ENCODE peak calls at places on chromosomes 1 and 21, in four cellular contexts. U is cardiac muscle cell, N is dorsolateral prefrontal cortex, W is tibial artery. B is an unnamed sample.

GRCh38 chr1:114379987-114380386 is 131.0 kb downstream of the TRIM33 start:
- DNase-seq in U (no peak), N (no peak), W (no peak), B (no peak)

GRCh38 chr1:240701412-240701811 is 89.5 kb upstream of the GREM2 start:
- DNase-seq in U (no peak), N (no peak), W (no peak), B (no peak)

GRCh38 chr1:99766378-99766800 is at the start of gene FRRS1:
- DNase-seq in U (peak), N (no peak), W (peak), B (peak)

GRCh38 chr1:168455764-168456163 is 88.0 kb downstream of the XCL2 start:
- DNase-seq in U (no peak), N (no peak), W (no peak), B (no peak)

GRCh38 chr1:66183386-66183785 is 350.6 kb upstream of the SGIP1 start:
- DNase-seq in U (no peak), N (no peak), W (no peak), B (no peak)

GRCh38 chr21:36069713-36070573 is at the start of gene CBR1:
- DNase-seq in U (peak), N (peak), W (peak), B (peak)

GRCh38 chr1:38789498-38790169 is 69.9 kb downstream of the RRAGC start:
- DNase-seq in U (peak), N (no peak), W (no peak), B (no peak)

GRCh38 chr1:32273389-32274208 is 18.3 kb upstream of the HDAC1 start:
- DNase-seq in U (no peak), N (no peak), W (no peak), B (peak)

GRCh38 chr1:151391079-151391563 is 8.3 kb upstream of the PSMB4 start:
- DNase-seq in U (no peak), N (no peak), W (no peak), B (no peak)

GRCh38 chr1:177854951-177855350 is 114.9 kb downstream of the SEC16B start:
- DNase-seq in U (no peak), N (no peak), W (no peak), B (no peak)

GRCh38 chr1:181390350-181391080 is 92.8 kb upstream of the CACNA1E start:
- DNase-seq in U (no peak), N (no peak), W (no peak), B (no peak)

GRCh38 chr21:40054403-40054802 is 187.2 kb downstream of the PCP4 start:
- DNase-seq in U (no peak), N (no peak), W (peak), B (no peak)

GRCh38 chr1:51833700-51834099 is 44.8 kb downstream of the NRDC start:
- DNase-seq in U (no peak), N (no peak), W (no peak), B (no peak)

GRCh38 chr1:154861607-154862094 is 8.4 kb downstream of the KCNN3 start:
- DNase-seq in U (no peak), N (no peak), W (no peak), B (no peak)

GRCh38 chr1:25616932-25617625 is 488 bp downstream of the MAN1C1 start:
- DNase-seq in U (peak), N (no peak), W (no peak), B (no peak)

GRCh38 chr1:64823691-64824476 is 79.0 kb downstream of the RAVER2 start:
- DNase-seq in U (peak), N (peak), W (peak), B (peak)

GRCh38 chr1:243562473-243562872 is 287.6 kb downstream of the AKT3 start:
- DNase-seq in U (peak), N (no peak), W (no peak), B (no peak)

DNA sequence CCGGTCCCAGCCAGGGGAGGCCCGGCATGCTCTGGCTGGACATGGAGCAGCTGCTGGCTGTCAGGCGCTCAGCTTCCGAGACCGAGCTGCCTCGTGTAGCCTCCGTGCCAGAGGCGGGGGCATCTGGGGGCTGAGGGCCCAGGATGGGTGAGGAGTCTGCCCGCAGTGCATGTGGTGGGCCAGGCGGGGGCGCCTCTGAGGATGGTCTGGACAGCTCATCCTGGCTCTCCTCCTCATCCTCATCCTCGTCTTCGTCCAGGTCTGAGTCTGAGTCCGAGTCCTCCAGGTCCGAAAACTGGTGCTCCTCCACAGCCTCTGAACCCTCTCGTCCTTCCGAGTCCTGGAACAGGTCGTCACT is 28.9 kb upstream of the EDN2 start:
- DNase-seq in U (no peak), N (no peak), W (no peak), B (no peak)
- TF ChIP-seq CTCF in U (peak), N (peak), W (no peak), B (no peak)

GRCh38 chr1:18908911-18909771 is 6.8 kb upstream of the ALDH4A1 start:
- DNase-seq in U (no peak), N (no peak), W (no peak), B (no peak)

GRCh38 chr1:18912550-18912949 is 10.2 kb upstream of the ALDH4A1 start:
- DNase-seq in U (no peak), N (no peak), W (no peak), B (no peak)

GRCh38 chr1:18915341-18915740 is 13.0 kb upstream of the ALDH4A1 start:
- DNase-seq in U (no peak), N (no peak), W (no peak), B (no peak)

GRCh38 chr1:18917071-18917799 is 14.9 kb upstream of the ALDH4A1 start:
- DNase-seq in U (no peak), N (no peak), W (no peak), B (no peak)

GRCh38 chr1:18913065-18913502 is 10.7 kb upstream of the ALDH4A1 start:
- DNase-seq in U (peak), N (peak), W (peak), B (peak)
- H3K4me3 ChIP-seq in U (no peak), N (no peak), W (no peak), B (no peak)

DNA sequence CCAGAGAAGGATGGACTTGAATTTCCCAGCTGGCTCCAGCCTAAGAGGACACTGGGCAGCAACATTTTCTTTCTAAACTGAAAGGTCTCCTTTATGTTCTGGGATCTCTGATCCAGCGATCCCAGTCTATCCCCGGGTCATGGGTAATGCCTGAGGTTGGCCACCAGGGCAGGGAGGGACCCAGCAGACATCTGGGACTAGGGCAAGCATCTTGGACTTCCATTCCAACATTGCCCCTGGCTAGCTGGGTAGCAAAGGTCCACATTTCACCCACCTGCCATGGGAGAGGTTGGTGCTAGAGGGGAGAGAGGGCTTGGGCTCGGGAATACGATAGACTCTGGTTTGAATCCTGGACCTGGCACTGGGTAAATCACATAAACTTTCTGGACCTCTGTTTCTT is 84.6 kb downstream of the LRRN2 start:
- DNase-seq in U (no peak), N (no peak), W (no peak), B (no peak)
- TF ChIP-seq CTCF in U (peak), N (no peak), W (no peak), B (no peak)

GRCh38 chr1:7109901-7110300 is 324.6 kb downstream of the CAMTA1 start:
- DNase-seq in U (no peak), N (no peak), W (no peak), B (no peak)

GRCh38 chr1:7110306-7110705 is 325.1 kb downstream of the CAMTA1 start:
- DNase-seq in U (no peak), N (no peak), W (no peak), B (no peak)

GRCh38 chr1:7107109-7107830 is 322.0 kb downstream of the CAMTA1 start:
- DNase-seq in U (no peak), N (no peak), W (no peak), B (no peak)

GRCh38 chr1:7106442-7107108 is 321.3 kb downstream of the CAMTA1 start:
- DNase-seq in U (no peak), N (no peak), W (no peak), B (no peak)

GRCh38 chr1:7108251-7108650 is 323.0 kb downstream of the CAMTA1 start:
- DNase-seq in U (no peak), N (no peak), W (no peak), B (no peak)
- H3K4me3 ChIP-seq in U (no peak), N (no peak), W (no peak), B (no peak)

DNA sequence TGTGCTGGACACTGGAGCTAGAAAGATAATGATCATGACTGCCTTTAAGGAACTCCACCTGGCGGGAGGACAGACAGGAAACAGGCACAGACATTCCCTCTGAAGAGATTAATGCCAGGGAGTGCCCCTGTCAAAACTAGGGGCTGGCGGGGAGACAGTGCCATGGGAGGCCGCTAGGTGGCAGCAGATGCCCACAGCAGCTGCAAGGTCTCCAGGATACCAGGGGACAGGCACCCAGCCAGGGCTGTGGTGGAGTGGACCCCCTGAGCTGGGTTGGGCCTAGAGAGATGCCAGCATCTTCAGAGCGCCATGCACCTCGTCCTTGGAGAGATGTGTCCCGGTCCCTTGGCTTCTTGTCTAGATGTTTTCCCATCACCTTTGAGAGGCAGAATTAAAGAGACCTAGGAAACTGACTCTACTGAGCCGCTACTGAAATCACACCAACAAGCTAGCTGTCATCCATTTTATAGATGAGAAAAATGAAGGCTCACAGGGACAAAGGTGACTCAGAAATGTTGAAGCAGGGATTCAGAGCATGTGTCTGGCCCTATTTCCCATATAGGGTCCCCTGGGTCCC is 3.6 kb downstream of the REN start:
- DNase-seq in U (peak), N (peak), W (peak), B (peak)
- TF ChIP-seq CTCF in U (peak), N (peak), W (peak), B (peak)

GRCh38 chr1:201648066-201648910 is 109.4 kb downstream of the NAV1 start:
- DNase-seq in U (peak), N (peak), W (peak), B (no peak)
- H3K4me3 ChIP-seq in U (peak), N (peak), W (peak), B (no peak)